ENCODE peak calls at places on chromosomes 13 and 19, in six cellular contexts. J is GM23248, Z is neural progenitor cell, G is fibroblast of lung, B is K562, R is GM12878. Y is an unnamed sample.

GRCh38 chr19:4976412-4977298 is 7.7 kb downstream of the KDM4B start:
- DNase-seq in J (peak), Z (peak), G (peak), B (no peak), R (no peak), Y (peak)

GRCh38 chr19:5718579-5719273 is 1.2 kb downstream of the LONP1 start:
- DNase-seq in J (peak), Z (no peak), G (peak), B (peak), R (peak), Y (no peak)

GRCh38 chr19:43476606-43477005 is 11.2 kb upstream of the LYPD3 start:
- DNase-seq in J (peak), Z (no peak), G (peak), B (no peak), R (no peak), Y (no peak)

GRCh38 chr13:106507560-106508274 is 27.7 kb downstream of the EFNB2 start:
- DNase-seq in J (peak), Z (peak), G (peak), B (no peak), R (no peak), Y (no peak)

GRCh38 chr19:53927745-53928144 is 18.7 kb downstream of the CACNG7 start:
- DNase-seq in J (peak), Z (peak), G (peak), B (peak), R (no peak), Y (no peak)

GRCh38 chr19:34505321-34506025 is 23.9 kb downstream of the WTIP start:
- DNase-seq in J (no peak), Z (no peak), G (no peak), B (peak), R (no peak), Y (no peak)

GRCh38 chr19:2247433-2248101 is 1.6 kb upstream of the AMH start:
- DNase-seq in J (no peak), Z (no peak), G (no peak), B (no peak), R (no peak), Y (no peak)

GRCh38 chr13:24228852-24229458 is 68.4 kb downstream of the SPATA13 start:
- DNase-seq in J (peak), Z (peak), G (peak), B (peak), R (no peak), Y (peak)

DNA sequence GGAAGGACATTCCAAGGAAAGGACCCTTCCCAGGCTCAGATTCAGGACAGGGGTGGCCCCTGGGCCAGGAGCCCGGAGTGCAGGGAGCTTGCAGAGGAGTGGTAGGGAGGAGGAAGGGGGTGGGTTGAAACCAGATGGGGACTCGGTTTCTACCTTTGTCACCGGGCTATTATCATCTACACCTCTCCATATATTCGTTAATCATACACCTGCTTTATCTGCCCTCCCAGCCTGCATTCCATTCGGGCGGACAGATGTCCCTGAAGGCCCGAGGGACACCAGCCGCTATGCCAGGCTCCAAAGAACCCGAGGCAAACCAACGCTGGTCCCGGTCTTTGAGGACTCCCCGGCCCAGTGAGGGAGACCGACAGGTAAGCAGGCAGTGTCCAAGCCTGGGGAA is 15.5 kb upstream of the MYH14 start:
- DNase-seq in J (no peak), Z (no peak), G (no peak), B (no peak), R (no peak), Y (peak)
- H3K9ac ChIP-seq in J (no peak), Z (no peak), G (no peak), B (no peak), R (no peak), Y (peak)

GRCh38 chr19:14561249-14561648 is 10.6 kb downstream of the NDUFB7 start:
- DNase-seq in J (no peak), Z (no peak), G (no peak), B (no peak), R (no peak), Y (no peak)
- H3K9ac ChIP-seq in J (no peak), Z (peak), G (peak), B (no peak), R (no peak), Y (no peak)

DNA sequence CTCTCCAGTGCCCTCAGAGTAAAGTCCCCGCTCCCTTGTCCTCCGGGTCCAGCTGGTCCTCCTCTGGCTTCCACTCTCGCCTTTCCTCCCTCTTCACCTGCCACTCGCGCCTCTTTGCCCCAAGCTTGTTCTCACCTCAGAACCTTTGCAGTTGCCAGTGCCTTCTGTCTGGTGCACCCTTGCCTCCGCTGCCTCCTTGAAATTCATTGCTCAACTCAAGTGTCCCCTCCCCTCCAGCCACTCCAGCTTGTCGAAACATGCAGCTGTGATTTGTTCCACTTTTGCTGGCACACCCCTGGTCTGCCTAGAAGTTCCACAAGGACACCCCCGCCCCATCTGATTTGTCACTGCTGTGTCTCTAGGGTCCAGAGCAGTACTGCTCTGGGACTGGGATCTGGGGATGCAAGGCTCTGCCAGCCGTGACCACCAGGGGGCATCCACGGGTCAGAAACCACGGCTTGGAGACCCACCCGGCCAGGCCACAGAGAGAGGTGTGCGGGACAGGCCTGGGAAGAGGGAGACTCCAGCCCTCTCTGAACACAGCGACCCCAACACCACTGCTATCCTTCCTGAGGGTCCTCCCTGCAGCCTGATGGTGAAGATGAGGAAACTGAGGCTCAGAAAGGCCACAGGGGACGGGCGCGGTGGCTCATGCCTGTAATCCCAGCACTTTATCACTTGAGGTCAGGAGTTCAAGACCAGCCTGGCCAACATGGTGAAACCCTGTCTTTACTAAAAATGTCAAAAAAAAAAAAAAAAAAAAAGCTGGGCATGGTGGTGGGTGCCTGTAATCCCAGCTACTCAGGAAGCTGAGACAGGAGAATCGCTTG is 49.9 kb downstream of the AP1M1 start:
- DNase-seq in J (peak), Z (peak), G (peak), B (peak), R (peak), Y (peak)
- H3K9ac ChIP-seq in J (no peak), Z (no peak), G (no peak), B (no peak), R (no peak), Y (no peak)

GRCh38 chr13:30845297-30846214 is 60.5 kb upstream of the MEDAG start:
- DNase-seq in J (no peak), Z (no peak), G (no peak), B (no peak), R (no peak), Y (no peak)

GRCh38 chr13:30843548-30843947 is 62.5 kb upstream of the MEDAG start:
- DNase-seq in J (no peak), Z (no peak), G (no peak), B (no peak), R (no peak), Y (no peak)

GRCh38 chr13:30846311-30846710 is 59.8 kb upstream of the MEDAG start:
- DNase-seq in J (peak), Z (no peak), G (no peak), B (no peak), R (no peak), Y (no peak)

GRCh38 chr13:30846844-30847243 is 59.2 kb upstream of the MEDAG start:
- DNase-seq in J (no peak), Z (no peak), G (no peak), B (no peak), R (no peak), Y (no peak)

GRCh38 chr13:30844548-30845296 is 61.3 kb upstream of the MEDAG start:
- DNase-seq in J (no peak), Z (no peak), G (peak), B (no peak), R (no peak), Y (no peak)
- H3K9ac ChIP-seq in J (no peak), Z (no peak), G (no peak), B (no peak), R (no peak), Y (no peak)

GRCh38 chr19:47507924-47508553 is 6.8 kb downstream of the NAPA start:
- DNase-seq in J (no peak), Z (peak), G (no peak), B (no peak), R (no peak), Y (no peak)
- H3K9ac ChIP-seq in J (no peak), Z (peak), G (no peak), B (no peak), R (no peak), Y (no peak)

DNA sequence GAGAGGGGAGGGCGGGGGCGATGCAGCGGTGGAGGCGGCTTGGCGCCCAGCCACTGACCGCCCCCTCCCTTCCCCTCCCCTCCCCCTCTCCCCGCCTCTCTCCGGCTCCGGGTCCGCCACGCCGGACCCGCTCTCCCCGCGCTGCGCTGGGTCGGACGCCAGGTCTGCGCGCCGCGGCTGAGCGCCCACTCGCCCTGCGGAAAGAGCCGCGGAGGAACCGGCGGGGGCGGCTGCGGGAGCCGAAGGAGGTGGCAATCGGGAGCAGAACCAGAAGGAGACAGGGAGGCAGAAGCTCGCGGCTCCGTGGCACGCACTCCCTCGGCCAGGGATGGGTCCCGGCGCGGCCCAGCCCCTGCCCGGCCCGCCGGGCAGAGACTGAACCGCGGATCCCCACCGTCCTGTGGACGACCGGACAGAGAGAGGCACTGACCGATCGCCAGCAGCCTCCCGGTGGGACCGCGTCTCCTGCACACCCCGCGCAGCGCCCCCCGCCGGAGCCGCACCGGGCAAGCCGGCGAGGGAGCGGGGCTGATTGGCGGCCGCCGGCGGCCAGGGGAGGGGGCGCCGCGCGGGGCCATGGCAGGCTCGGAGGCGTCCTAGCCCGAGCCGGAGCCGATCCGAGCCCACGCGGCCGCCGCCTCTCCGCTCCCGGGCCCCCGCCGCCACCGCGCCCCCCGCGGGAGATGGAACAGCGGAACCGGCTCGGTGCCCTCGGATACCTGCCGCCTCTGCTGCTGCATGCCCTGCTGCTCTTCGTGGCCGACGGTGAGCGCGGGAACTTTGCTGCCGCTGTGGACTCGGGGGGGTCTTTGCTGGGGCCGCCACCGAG is at the start of gene VSTM2B:
- DNase-seq in J (no peak), Z (peak), G (no peak), B (peak), R (no peak), Y (no peak)
- H3K9ac ChIP-seq in J (no peak), Z (no peak), G (no peak), B (no peak), R (no peak), Y (no peak)

GRCh38 chr13:43265028-43265427 is 241.6 kb downstream of the DNAJC15 start:
- DNase-seq in J (no peak), Z (no peak), G (no peak), B (no peak), R (no peak), Y (no peak)

GRCh38 chr13:43267916-43268315 is 244.5 kb downstream of the DNAJC15 start:
- DNase-seq in J (no peak), Z (no peak), G (no peak), B (no peak), R (no peak), Y (no peak)

GRCh38 chr13:43268632-43269031 is 245.2 kb downstream of the DNAJC15 start:
- DNase-seq in J (no peak), Z (peak), G (no peak), B (no peak), R (no peak), Y (no peak)

GRCh38 chr13:43269037-43269476 is 245.7 kb downstream of the DNAJC15 start:
- DNase-seq in J (peak), Z (no peak), G (peak), B (no peak), R (no peak), Y (peak)

GRCh38 chr13:43266953-43267615 is 243.7 kb downstream of the DNAJC15 start:
- DNase-seq in J (no peak), Z (peak), G (no peak), B (no peak), R (no peak), Y (no peak)
- H3K9ac ChIP-seq in J (no peak), Z (no peak), G (no peak), B (no peak), R (no peak), Y (no peak)

GRCh38 chr13:39037410-39037879 is 444 bp downstream of the PROSER1 start:
- DNase-seq in J (peak), Z (no peak), G (no peak), B (no peak), R (no peak), Y (no peak)

GRCh38 chr13:39038569-39038898 is 278 bp downstream of the NHLRC3 start:
- DNase-seq in J (peak), Z (no peak), G (no peak), B (no peak), R (no peak), Y (peak)

GRCh38 chr13:39039033-39039432 is 777 bp downstream of the NHLRC3 start:
- DNase-seq in J (peak), Z (no peak), G (no peak), B (no peak), R (no peak), Y (no peak)

GRCh38 chr13:39037880-39038568 is at the start of the genes NHLRC3 and PROSER1:
- DNase-seq in J (peak), Z (peak), G (peak), B (peak), R (peak), Y (peak)

GRCh38 chr13:39040206-39040605 is 1.9 kb downstream of the NHLRC3 start:
- DNase-seq in J (peak), Z (no peak), G (peak), B (no peak), R (no peak), Y (no peak)
- H3K9ac ChIP-seq in J (no peak), Z (no peak), G (no peak), B (peak), R (no peak), Y (no peak)

DNA sequence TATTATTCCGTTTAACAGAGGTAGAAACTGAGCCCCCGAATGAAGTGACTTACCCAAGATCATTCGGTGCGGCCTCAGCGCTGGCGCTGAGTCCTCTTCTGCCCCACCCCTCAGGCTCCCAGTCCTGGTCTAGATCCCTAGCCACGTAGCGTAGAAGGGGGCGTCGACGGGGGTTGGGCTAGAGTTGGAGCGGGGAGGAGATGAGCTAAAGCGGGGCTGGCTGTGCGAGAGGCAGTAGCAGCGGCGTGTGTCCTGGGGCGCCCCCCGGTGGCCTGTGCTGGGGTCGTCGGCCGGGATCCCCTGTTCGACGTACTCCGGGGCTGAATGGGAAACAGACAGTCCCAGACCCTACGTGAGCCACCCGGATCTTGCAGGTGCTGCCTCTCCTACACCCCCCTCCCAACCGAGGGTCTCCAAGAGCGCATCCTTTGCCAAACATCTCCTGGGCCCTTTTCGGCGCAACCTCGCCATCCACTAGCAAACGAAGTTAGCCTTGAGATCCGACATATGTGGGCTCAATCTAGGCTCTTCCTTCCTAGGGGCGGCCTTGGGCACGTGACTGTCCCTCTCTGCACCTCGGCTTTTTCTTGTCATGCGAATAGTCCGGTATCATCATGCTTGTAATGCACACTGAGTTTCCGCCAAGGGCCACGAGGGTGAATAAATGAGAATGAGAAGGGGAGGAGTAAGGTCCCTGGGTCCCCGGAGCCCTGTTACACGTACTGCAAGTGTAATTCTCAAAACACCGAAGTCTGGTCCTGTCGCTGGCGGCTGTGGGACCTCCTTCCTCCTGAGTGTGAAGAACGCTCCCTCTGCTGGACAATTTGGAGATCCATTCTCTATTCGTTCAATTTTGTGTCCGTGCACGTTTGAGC is 47.7 kb downstream of the CYP4F22 start:
- DNase-seq in J (peak), Z (peak), G (peak), B (peak), R (peak), Y (peak)
- H3K9ac ChIP-seq in J (peak), Z (no peak), G (no peak), B (no peak), R (no peak), Y (peak)

GRCh38 chr13:29885967-29886366 is 35.5 kb upstream of the UBL3 start:
- DNase-seq in J (no peak), Z (no peak), G (no peak), B (no peak), R (no peak), Y (no peak)

GRCh38 chr13:29886446-29886845 is 36.0 kb upstream of the UBL3 start:
- DNase-seq in J (no peak), Z (no peak), G (no peak), B (no peak), R (no peak), Y (no peak)

GRCh38 chr13:29883941-29884518 is 33.6 kb upstream of the UBL3 start:
- DNase-seq in J (no peak), Z (no peak), G (no peak), B (no peak), R (no peak), Y (no peak)

GRCh38 chr13:29887030-29887557 is 36.7 kb upstream of the UBL3 start:
- DNase-seq in J (no peak), Z (peak), G (no peak), B (no peak), R (no peak), Y (no peak)

GRCh38 chr13:29884671-29885424 is 34.4 kb upstream of the UBL3 start:
- DNase-seq in J (peak), Z (peak), G (no peak), B (no peak), R (no peak), Y (no peak)
- H3K9ac ChIP-seq in J (no peak), Z (no peak), G (no peak), B (no peak), R (no peak), Y (no peak)

Y was measured in colonic mucosa.